ENCODE peak calls at places on chromosomes 5 and 9, in eight cellular contexts. A is heart left ventricle; P is activated gamma-delta T cell treated with Interleukin-2 at 50 U/mL for 16 hours; O is NCI-H460; R is dorsolateral prefrontal cortex; H is naive thymus-derived CD8-positive, alpha-beta T cell; V is suprapubic skin; G is CD8-positive, alpha-beta T cell. Z is an unnamed sample.
A peak's percentile ranks its signal among the peaks of the same experiment; 100 is the strongest.

GRCh38 chr5:122099060-122099790 is 21.2 kb upstream of the LOX start:
- DNase-seq in A (no peak), P (no peak), O (peak; percentile 67), R (no peak), H (no peak), V (no peak), G (no peak), Z (peak; percentile 79)

GRCh38 chr9:136950656-136951030 is 1.4 kb upstream of the LCN12 start:
- DNase-seq in A (no peak), P (no peak), O (no peak), R (no peak), H (no peak), V (no peak), G (no peak), Z (no peak)

GRCh38 chr9:87184956-87185642 is 237.8 kb upstream of the GAS1 start:
- DNase-seq in A (no peak), P (no peak), O (no peak), R (no peak), H (no peak), V (no peak), G (no peak), Z (no peak)

GRCh38 chr5:148998174-148998797 is 64.6 kb downstream of the SH3TC2 start:
- DNase-seq in A (peak; percentile 28), P (peak; percentile 12), O (peak; percentile 70), R (no peak), H (peak; percentile 36), V (no peak), G (no peak), Z (peak; percentile 26)

GRCh38 chr9:94663139-94663538 is 23.8 kb upstream of the FBP1 start:
- DNase-seq in A (no peak), P (no peak), O (no peak), R (no peak), H (no peak), V (no peak), G (no peak), Z (no peak)

GRCh38 chr9:104993291-104993963 is 65.5 kb upstream of the ABCA1 start:
- DNase-seq in A (peak; percentile 83), P (peak; percentile 20), O (no peak), R (peak; percentile 61), H (peak; percentile 16), V (peak; percentile 92), G (peak; percentile 60), Z (no peak)

GRCh38 chr9:127554966-127555829 is 56.9 kb upstream of the STXBP1 start:
- DNase-seq in A (no peak), P (no peak), O (no peak), R (no peak), H (no peak), V (peak; percentile 73), G (peak; percentile 12), Z (no peak)

GRCh38 chr5:135821061-135821781 is 13.2 kb upstream of the SLC25A48 start:
- DNase-seq in A (no peak), P (no peak), O (no peak), R (no peak), H (no peak), V (no peak), G (no peak), Z (no peak)

GRCh38 chr9:109448223-109448622 is 49.9 kb downstream of the PTPN3 start:
- DNase-seq in A (no peak), P (no peak), O (no peak), R (no peak), H (no peak), V (no peak), G (no peak), Z (no peak)

GRCh38 chr9:137485343-137486140 is 26.4 kb upstream of the NSMF start:
- DNase-seq in A (no peak), P (no peak), O (no peak), R (no peak), H (no peak), V (no peak), G (no peak), Z (no peak)

GRCh38 chr5:32852535-32852934 is 141.4 kb downstream of the NPR3 start:
- DNase-seq in A (peak; percentile 7), P (no peak), O (peak; percentile 54), R (no peak), H (no peak), V (no peak), G (no peak), Z (no peak)

GRCh38 chr5:149917073-149917676 is 27.4 kb downstream of the PDE6A start:
- DNase-seq in A (no peak), P (no peak), O (no peak), R (no peak), H (no peak), V (no peak), G (no peak), Z (no peak)

GRCh38 chr5:121304838-121305237 is 546.8 kb upstream of the FTMT start:
- DNase-seq in A (no peak), P (no peak), O (no peak), R (no peak), H (no peak), V (no peak), G (no peak), Z (no peak)

GRCh38 chr5:1293416-1293996 is 1.4 kb downstream of the TERT start:
- DNase-seq in A (no peak), P (no peak), O (no peak), R (peak; percentile 19), H (no peak), V (no peak), G (no peak), Z (no peak)

GRCh38 chr9:36450110-36450732 is 50.2 kb upstream of the RNF38 start:
- DNase-seq in A (no peak), P (no peak), O (peak; percentile 40), R (no peak), H (peak; percentile 44), V (no peak), G (no peak), Z (peak; percentile 19)

GRCh38 chr9:128201441-128202369 is 1.5 kb upstream of the DNM1 start:
- DNase-seq in A (no peak), P (no peak), O (no peak), R (peak; percentile 67), H (no peak), V (no peak), G (no peak), Z (no peak)

GRCh38 chr5:88140396-88140862 is 128.2 kb downstream of the TMEM161B start:
- DNase-seq in A (no peak), P (no peak), O (no peak), R (peak; percentile 53), H (no peak), V (no peak), G (no peak), Z (peak; percentile 34)

GRCh38 chr5:10595678-10596309 is 31.9 kb downstream of the ANKRD33B start:
- DNase-seq in A (peak; percentile 64), P (no peak), O (peak; percentile 65), R (no peak), H (no peak), V (no peak), G (no peak), Z (no peak)

GRCh38 chr9:15277400-15278137 is 29.4 kb downstream of the TTC39B start:
- DNase-seq in A (no peak), P (no peak), O (peak; percentile 20), R (no peak), H (peak; percentile 35), V (no peak), G (no peak), Z (no peak)

GRCh38 chr5:152642406-152642805 is 237.3 kb upstream of the NMUR2 start:
- DNase-seq in A (no peak), P (no peak), O (no peak), R (no peak), H (no peak), V (no peak), G (no peak), Z (no peak)

GRCh38 chr9:136297016-136297691 is 6.7 kb downstream of the CCDC187 start:
- DNase-seq in A (no peak), P (no peak), O (no peak), R (no peak), H (no peak), V (no peak), G (peak; percentile 10), Z (no peak)

GRCh38 chr5:175290379-175290778 is 153.6 kb downstream of the DRD1 start:
- DNase-seq in A (no peak), P (no peak), O (no peak), R (no peak), H (no peak), V (no peak), G (no peak), Z (no peak)

GRCh38 chr5:150590979-150591411 is 49.5 kb upstream of the SYNPO start:
- DNase-seq in A (peak; percentile 87), P (no peak), O (no peak), R (no peak), H (no peak), V (no peak), G (no peak), Z (no peak)

GRCh38 chr9:4883326-4883873 is 90.7 kb downstream of the RCL1 start:
- DNase-seq in A (no peak), P (no peak), O (no peak), R (no peak), H (no peak), V (no peak), G (no peak), Z (no peak)

GRCh38 chr9:130770679-130771442 is 64.2 kb upstream of the ABL1 start:
- DNase-seq in A (no peak), P (no peak), O (peak; percentile 74), R (no peak), H (peak; percentile 32), V (no peak), G (no peak), Z (peak; percentile 98)

GRCh38 chr5:102295534-102296228 is 403 bp downstream of the SLCO4C1 start:
- DNase-seq in A (no peak), P (no peak), O (no peak), R (no peak), H (peak; percentile 2), V (no peak), G (no peak), Z (no peak)

GRCh38 chr5:180628211-180628610 is 21.2 kb downstream of the FLT4 start:
- DNase-seq in A (no peak), P (no peak), O (no peak), R (no peak), H (no peak), V (no peak), G (no peak), Z (no peak)

GRCh38 chr5:54909911-54910870 is 75.2 kb downstream of the ESM1 start:
- DNase-seq in A (no peak), P (no peak), O (peak; percentile 33), R (no peak), H (no peak), V (no peak), G (no peak), Z (no peak)

GRCh38 chr9:72158680-72159079 is 9.4 kb downstream of the GDA start:
- DNase-seq in A (no peak), P (no peak), O (no peak), R (no peak), H (no peak), V (no peak), G (no peak), Z (no peak)

GRCh38 chr5:79149432-79149831 is 37.8 kb downstream of the BHMT start:
- DNase-seq in A (no peak), P (no peak), O (no peak), R (no peak), H (no peak), V (no peak), G (no peak), Z (no peak)